ENCODE peak calls at places on chromosomes 3 and 15, in five cellular contexts. G is left lung, D is NB4, N is coronary artery, I is endothelial cell. Y is an unnamed sample.

GRCh38 chr15:34610388-34610787 is 26.9 kb upstream of the GOLGA8B start:
- DNase-seq in G (no peak), D (peak), N (no peak), I (no peak), Y (no peak)

GRCh38 chr3:46759239-46760152 is 41.8 kb upstream of the PRSS50 start:
- DNase-seq in G (no peak), D (no peak), N (no peak), I (no peak), Y (no peak)

GRCh38 chr3:37768107-37768809 is 93.4 kb upstream of the CTDSPL start:
- DNase-seq in G (no peak), D (no peak), N (no peak), I (no peak), Y (no peak)

GRCh38 chr3:81770710-81771109 is 9.3 kb upstream of the GBE1 start:
- DNase-seq in G (no peak), D (no peak), N (no peak), I (no peak), Y (no peak)

GRCh38 chr3:185796431-185797107 is 28.3 kb downstream of the IGF2BP2 start:
- DNase-seq in G (no peak), D (no peak), N (no peak), I (no peak), Y (no peak)

GRCh38 chr3:141360888-141361598 is 7.3 kb upstream of the ZBTB38 start:
- DNase-seq in G (no peak), D (peak), N (no peak), I (no peak), Y (no peak)

GRCh38 chr3:139686206-139686605 is 8.4 kb upstream of the NMNAT3 start:
- DNase-seq in G (no peak), D (no peak), N (peak), I (no peak), Y (no peak)

GRCh38 chr3:53938645-53939044 is 47.0 kb upstream of the SELENOK start:
- DNase-seq in G (no peak), D (peak), N (no peak), I (peak), Y (peak)

GRCh38 chr3:170488802-170489201 is 70.1 kb downstream of the CLDN11 start:
- DNase-seq in G (no peak), D (no peak), N (no peak), I (no peak), Y (no peak)

GRCh38 chr3:170357920-170358854 is 672 bp downstream of the SKIL start:
- DNase-seq in G (peak), D (peak), N (peak), I (peak), Y (peak)

GRCh38 chr3:37115451-37115850 is 58.9 kb downstream of the LRRFIP2 start:
- DNase-seq in G (no peak), D (no peak), N (no peak), I (no peak), Y (no peak)

GRCh38 chr3:110327870-110328269 is 743.7 kb upstream of the NECTIN3 start:
- DNase-seq in G (no peak), D (no peak), N (no peak), I (no peak), Y (no peak)

GRCh38 chr3:159839561-159840379 is 148.9 kb upstream of the IL12A start:
- DNase-seq in G (no peak), D (no peak), N (no peak), I (peak), Y (peak)

GRCh38 chr3:192652731-192653130 is 74.6 kb downstream of the FGF12 start:
- DNase-seq in G (no peak), D (no peak), N (no peak), I (no peak), Y (no peak)

GRCh38 chr3:194269610-194270145 is 81.5 kb downstream of the CPN2 start:
- DNase-seq in G (peak), D (no peak), N (peak), I (no peak), Y (no peak)

GRCh38 chr3:150114873-150115570 is 144.3 kb upstream of the PFN2 start:
- DNase-seq in G (no peak), D (no peak), N (no peak), I (no peak), Y (no peak)

GRCh38 chr3:24963762-24964625 is 464.1 kb upstream of the RARB start:
- DNase-seq in G (no peak), D (peak), N (no peak), I (peak), Y (no peak)

GRCh38 chr15:72113347-72114031 is 4.5 kb downstream of the MYO9A start:
- DNase-seq in G (no peak), D (no peak), N (no peak), I (no peak), Y (no peak)

GRCh38 chr15:72117448-72117697 is 577 bp downstream of the MYO9A start:
- DNase-seq in G (peak), D (peak), N (peak), I (peak), Y (peak)

GRCh38 chr15:72118400-72118978 is at the start of gene SENP8:
- DNase-seq in G (no peak), D (no peak), N (no peak), I (no peak), Y (no peak)

GRCh38 chr15:72116680-72117447 is 1.1 kb downstream of the MYO9A start:
- DNase-seq in G (no peak), D (peak), N (peak), I (peak), Y (no peak)

DNA sequence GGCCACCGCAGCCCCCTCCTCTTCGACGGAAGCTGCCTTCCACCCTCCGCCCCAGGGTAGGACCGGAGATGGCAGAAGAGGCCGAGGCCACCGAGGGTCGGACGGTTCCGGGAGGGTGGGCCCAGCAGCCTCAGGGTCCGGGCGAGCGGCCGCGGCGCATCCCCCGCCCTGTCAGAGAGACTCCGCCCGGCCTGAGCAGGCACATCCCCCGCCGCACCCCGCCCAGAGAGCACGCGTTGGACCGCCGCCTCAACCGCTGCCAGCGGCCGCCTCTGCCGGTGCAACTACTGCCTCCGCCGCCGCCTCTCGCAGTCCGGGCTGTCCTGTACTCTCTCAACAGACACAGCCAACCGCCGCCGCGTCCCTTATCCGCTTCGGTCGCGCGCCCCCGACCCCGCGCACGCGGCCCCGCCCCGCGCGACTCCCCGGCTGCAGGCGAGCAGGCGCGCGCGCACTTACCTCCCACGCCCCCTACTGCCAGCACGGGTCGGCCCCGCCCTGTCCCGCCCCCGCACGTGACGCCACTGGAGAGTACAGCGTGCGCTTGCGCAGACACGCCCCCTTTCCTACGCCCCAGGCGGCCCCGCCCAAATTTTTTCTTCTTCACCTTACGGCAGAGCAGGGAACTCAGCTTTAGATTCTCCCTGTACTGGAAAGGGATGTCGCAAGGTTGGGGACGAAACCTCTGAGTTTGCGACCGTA is at the start of gene MYO9A:
- DNase-seq in G (peak), D (peak), N (peak), I (peak), Y (peak)
- TF ChIP-seq CTCF in G (no peak), D (no peak), N (no peak), I (peak), Y (no peak)

GRCh38 chr15:48355377-48355776 is 24.1 kb downstream of the DUT start:
- DNase-seq in G (no peak), D (peak), N (no peak), I (no peak), Y (no peak)

GRCh38 chr15:48354694-48355303 is 23.6 kb downstream of the DUT start:
- DNase-seq in G (no peak), D (no peak), N (no peak), I (no peak), Y (no peak)

GRCh38 chr15:48358229-48358641 is 27.0 kb downstream of the DUT start:
- DNase-seq in G (no peak), D (peak), N (no peak), I (no peak), Y (no peak)

DNA sequence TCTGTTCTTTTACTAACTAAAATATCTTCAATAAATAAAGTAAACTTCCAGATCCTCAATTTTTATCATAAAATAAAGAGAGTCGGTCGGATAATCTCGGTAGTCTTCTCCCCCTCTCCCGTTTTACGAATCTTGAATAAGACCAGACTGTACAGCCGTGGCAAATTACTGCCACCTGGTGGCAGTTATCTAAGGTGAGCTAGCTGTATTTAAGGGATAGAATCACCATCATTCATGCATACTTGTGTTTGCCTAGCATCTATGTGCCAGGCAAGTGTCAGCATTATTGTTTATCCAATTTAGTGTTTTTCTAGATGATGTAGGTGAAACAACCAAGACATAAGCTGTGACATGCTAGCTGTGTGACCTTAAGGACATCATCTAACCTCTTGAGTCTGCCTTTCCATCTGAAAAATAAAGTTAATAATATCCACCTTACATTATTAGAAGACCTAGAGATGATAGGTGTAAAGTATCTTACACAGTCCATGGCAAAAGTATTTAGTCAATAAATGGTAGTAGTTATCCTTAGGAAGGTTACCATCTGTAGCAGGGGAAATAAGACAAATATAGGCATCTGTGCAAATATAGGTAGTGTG is 21.3 kb downstream of the DUT start:
- DNase-seq in G (peak), D (peak), N (no peak), I (peak), Y (peak)
- TF ChIP-seq CTCF in G (peak), D (peak), N (peak), I (peak), Y (peak)

GRCh38 chr3:104632947-104633346 is 733.8 kb upstream of the ALCAM start:
- DNase-seq in G (no peak), D (no peak), N (no peak), I (no peak), Y (no peak)

GRCh38 chr3:104632521-104632920 is 734.2 kb upstream of the ALCAM start:
- DNase-seq in G (no peak), D (no peak), N (no peak), I (no peak), Y (no peak)

GRCh38 chr3:104631254-104631653 is 735.5 kb upstream of the ALCAM start:
- DNase-seq in G (no peak), D (no peak), N (no peak), I (no peak), Y (no peak)

DNA sequence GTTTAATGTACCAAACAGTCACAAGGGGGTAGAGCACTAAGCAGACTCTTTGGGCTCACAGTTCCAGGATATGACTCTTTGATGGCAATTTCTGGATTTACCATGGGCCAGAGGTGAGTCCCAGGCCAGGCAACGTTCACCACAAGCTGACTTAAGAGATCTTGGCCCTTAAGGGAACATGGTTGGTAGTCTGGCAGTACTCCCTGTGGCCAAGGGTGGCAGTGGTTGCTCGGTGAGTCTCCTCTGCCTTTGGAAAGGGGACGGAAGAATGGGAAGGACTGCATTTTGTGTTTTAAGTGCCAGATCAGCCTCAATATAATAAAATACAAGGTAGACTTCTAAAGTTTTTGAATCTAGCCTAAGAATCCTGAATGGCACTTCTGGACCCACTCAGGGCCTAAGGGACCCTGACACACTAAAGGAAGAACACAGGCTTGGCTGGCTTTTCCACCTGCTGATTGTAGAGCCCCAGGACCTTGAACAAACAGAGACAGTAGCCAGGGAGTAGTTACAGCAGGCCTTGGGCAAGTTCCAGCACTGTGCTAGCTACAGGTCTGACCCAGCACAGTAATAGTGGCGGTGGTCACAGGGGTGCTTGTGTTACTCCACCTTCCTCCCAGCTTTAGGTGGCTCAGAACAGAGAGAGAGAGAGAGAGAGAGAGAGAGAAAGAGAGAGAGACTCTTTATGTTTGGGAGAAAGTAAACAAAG is 730.7 kb upstream of the ALCAM start:
- DNase-seq in G (no peak), D (no peak), N (no peak), I (no peak), Y (no peak)
- TF ChIP-seq CTCF in G (no peak), D (no peak), N (no peak), I (no peak), Y (no peak)

DNA sequence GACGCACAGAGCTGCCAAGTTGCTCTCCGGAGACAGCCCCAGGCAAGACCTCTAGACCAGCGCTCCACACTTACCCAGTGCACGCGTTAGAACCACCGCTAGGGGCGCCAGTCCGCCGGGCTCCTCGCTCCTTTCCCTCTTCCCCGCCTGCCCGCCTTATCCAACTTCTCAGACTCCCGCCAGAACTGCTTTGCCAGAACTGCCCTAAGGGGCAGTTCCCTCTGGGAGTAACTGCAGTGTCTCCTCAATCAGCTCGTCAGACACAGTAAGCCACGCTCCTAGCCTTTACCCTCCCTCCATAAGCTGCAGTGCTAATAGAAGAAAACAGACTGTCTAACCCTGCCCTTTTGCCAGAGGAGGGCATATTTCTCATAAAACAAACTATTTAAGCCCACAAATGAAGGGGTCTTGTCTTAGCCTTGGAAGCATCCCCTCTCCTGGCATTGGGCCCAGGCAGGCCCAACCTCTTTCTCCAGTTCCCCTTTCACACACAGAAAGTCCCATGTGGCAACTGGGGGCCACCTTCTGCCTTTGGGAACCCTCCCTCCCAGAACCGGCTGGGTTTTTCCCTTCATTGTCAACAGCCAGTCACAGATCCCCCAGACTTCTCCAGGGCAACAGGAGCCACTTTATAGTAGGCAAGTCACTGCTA is 3.7 kb downstream of the BMF start:
- DNase-seq in G (peak), D (peak), N (peak), I (peak), Y (peak)
- TF ChIP-seq CTCF in G (peak), D (peak), N (peak), I (peak), Y (peak)

GRCh38 chr3:174355505-174355904 is 503.6 kb upstream of the NAALADL2 start:
- DNase-seq in G (no peak), D (peak), N (no peak), I (no peak), Y (no peak)
- TF ChIP-seq CTCF in G (no peak), D (peak), N (no peak), I (no peak), Y (no peak)

GRCh38 chr3:33145901-33146580 is 32.2 kb downstream of the CRTAP start:
- DNase-seq in G (no peak), D (no peak), N (no peak), I (no peak), Y (no peak)

GRCh38 chr3:33146791-33147445 is 33.1 kb downstream of the CRTAP start:
- DNase-seq in G (no peak), D (no peak), N (no peak), I (no peak), Y (no peak)

GRCh38 chr3:33141006-33141405 is 27.2 kb downstream of the CRTAP start:
- DNase-seq in G (no peak), D (no peak), N (no peak), I (no peak), Y (no peak)

GRCh38 chr3:33145221-33145900 is 31.5 kb downstream of the CRTAP start:
- DNase-seq in G (no peak), D (no peak), N (no peak), I (no peak), Y (no peak)

GRCh38 chr3:33144433-33144832 is 30.6 kb downstream of the CRTAP start:
- DNase-seq in G (no peak), D (peak), N (no peak), I (peak), Y (no peak)
- TF ChIP-seq CTCF in G (no peak), D (peak), N (no peak), I (peak), Y (peak)